ENCODE peak calls at places on chromosome 1, in eight cellular contexts. C is ecto neural progenitor cell, B is foreskin fibroblast, P is T1000, H is GM20000, N is hypothalamus, A is midbrain, Y is KBM-7. J is an unnamed sample.

GRCh38 chr1:14742181-14742980 is 143.9 kb downstream of the KAZN start:
- DNase-seq in C (no peak), B (peak; percentile 92), P (peak; percentile 54), H (no peak), N (no peak), A (no peak), Y (no peak), J (no peak)

GRCh38 chr1:39672551-39672947 is 642 bp upstream of the NT5C1A start:
- DNase-seq in C (peak; percentile 68), B (no peak), P (no peak), H (peak; percentile 67), N (no peak), A (no peak), Y (no peak), J (no peak)

GRCh38 chr1:167474191-167474641 is 44.1 kb downstream of the CD247 start:
- DNase-seq in C (no peak), B (no peak), P (no peak), H (no peak), N (no peak), A (no peak), Y (no peak), J (no peak)

GRCh38 chr1:30033276-30034104 is 689.9 kb downstream of the MATN1 start:
- DNase-seq in C (no peak), B (no peak), P (no peak), H (no peak), N (no peak), A (no peak), Y (no peak), J (no peak)

GRCh38 chr1:95352767-95353166 is 118.8 kb downstream of the RWDD3 start:
- DNase-seq in C (no peak), B (no peak), P (no peak), H (no peak), N (no peak), A (no peak), Y (peak; percentile 4), J (no peak)

GRCh38 chr1:33276573-33277298 is 20.4 kb downstream of the ZNF362 start:
- DNase-seq in C (no peak), B (no peak), P (no peak), H (no peak), N (no peak), A (no peak), Y (no peak), J (no peak)

GRCh38 chr1:80064524-80064923 is 1058.0 kb upstream of the ADGRL4 start:
- DNase-seq in C (no peak), B (peak; percentile 63), P (no peak), H (no peak), N (no peak), A (no peak), Y (no peak), J (no peak)

GRCh38 chr1:45305231-45305630 is 21.5 kb upstream of the HPDL start:
- DNase-seq in C (no peak), B (no peak), P (no peak), H (no peak), N (no peak), A (no peak), Y (no peak), J (no peak)

GRCh38 chr1:60162941-60163340 is 89.4 kb upstream of the C1orf87 start:
- DNase-seq in C (no peak), B (peak; percentile 32), P (no peak), H (no peak), N (no peak), A (no peak), Y (no peak), J (no peak)

GRCh38 chr1:167790117-167790516 is 68.3 kb downstream of the MPZL1 start:
- DNase-seq in C (no peak), B (peak; percentile 25), P (no peak), H (no peak), N (no peak), A (no peak), Y (no peak), J (no peak)

GRCh38 chr1:230268371-230269170 is 157.6 kb downstream of the PGBD5 start:
- DNase-seq in C (no peak), B (peak; percentile 80), P (no peak), H (peak; percentile 59), N (no peak), A (peak; percentile 32), Y (peak; percentile 81), J (peak; percentile 49)

J was measured in GDM1.